ENCODE peak calls at places on chromosomes 5 and 9, in seven cellular contexts. One of them, this sample, is unnamed.

GRCh38 chr5:146962801-146963355 is 84.3 kb upstream of the PPP2R2B start:
- DNase-seq in AG10803: peak; percentile 40
- DNase-seq in epithelial cell of esophagus: peak; percentile 67
- DNase-seq in suprapubic skin: no peak
- DNase-seq in lower lobe of right lung: no peak
- DNase-seq in endothelial cell: no peak
- DNase-seq in GM13976: no peak
- DNase-seq in this sample: no peak

GRCh38 chr5:65539827-65540226 is 23.1 kb downstream of the CENPK start:
- DNase-seq in suprapubic skin: no peak
- DNase-seq in lower lobe of right lung: no peak
- DNase-seq in endothelial cell: no peak
- DNase-seq in GM13976: no peak
- DNase-seq in AG10803: no peak
- DNase-seq in epithelial cell of esophagus: peak; percentile 40
- DNase-seq in this sample: no peak

GRCh38 chr9:20319641-20320337 is 302.5 kb downstream of the MLLT3 start:
- DNase-seq in endothelial cell: no peak
- DNase-seq in GM13976: no peak
- DNase-seq in suprapubic skin: no peak
- DNase-seq in AG10803: peak; percentile 32
- DNase-seq in lower lobe of right lung: no peak
- DNase-seq in epithelial cell of esophagus: peak; percentile 91
- DNase-seq in this sample: no peak

GRCh38 chr9:108779506-108779905 is 76.3 kb downstream of the ACTL7B start:
- DNase-seq in endothelial cell: no peak
- DNase-seq in GM13976: no peak
- DNase-seq in epithelial cell of esophagus: no peak
- DNase-seq in lower lobe of right lung: no peak
- DNase-seq in AG10803: no peak
- DNase-seq in suprapubic skin: no peak
- DNase-seq in this sample: no peak

GRCh38 chr5:176144508-176144907 is 93.7 kb upstream of the SIMC1 start:
- DNase-seq in epithelial cell of esophagus: no peak
- DNase-seq in endothelial cell: no peak
- DNase-seq in AG10803: no peak
- DNase-seq in GM13976: no peak
- DNase-seq in lower lobe of right lung: no peak
- DNase-seq in suprapubic skin: no peak
- DNase-seq in this sample: no peak

GRCh38 chr9:13963005-13963653 is 350.8 kb downstream of the NFIB start:
- DNase-seq in GM13976: no peak
- DNase-seq in endothelial cell: no peak
- DNase-seq in epithelial cell of esophagus: no peak
- DNase-seq in suprapubic skin: no peak
- DNase-seq in lower lobe of right lung: no peak
- DNase-seq in AG10803: no peak
- DNase-seq in this sample: no peak

GRCh38 chr9:27210588-27210987 is 86.4 kb downstream of the EQTN start:
- DNase-seq in endothelial cell: no peak
- DNase-seq in AG10803: no peak
- DNase-seq in GM13976: no peak
- DNase-seq in suprapubic skin: no peak
- DNase-seq in epithelial cell of esophagus: no peak
- DNase-seq in lower lobe of right lung: no peak
- DNase-seq in this sample: no peak

GRCh38 chr5:154302181-154302580 is 111.6 kb downstream of the GALNT10 start:
- DNase-seq in suprapubic skin: no peak
- DNase-seq in epithelial cell of esophagus: no peak
- DNase-seq in AG10803: no peak
- DNase-seq in lower lobe of right lung: peak; percentile 51
- DNase-seq in GM13976: no peak
- DNase-seq in endothelial cell: no peak
- DNase-seq in this sample: peak; percentile 82

GRCh38 chr5:55533806-55534435 is 843 bp downstream of the PLPP1 start:
- DNase-seq in AG10803: peak; percentile 33
- DNase-seq in epithelial cell of esophagus: peak; percentile 43
- DNase-seq in lower lobe of right lung: no peak
- DNase-seq in GM13976: peak; percentile 69
- DNase-seq in endothelial cell: no peak
- DNase-seq in suprapubic skin: no peak
- DNase-seq in this sample: peak; percentile 78

GRCh38 chr9:134570151-134570621 is 71.4 kb upstream of the COL5A1 start:
- DNase-seq in epithelial cell of esophagus: no peak
- DNase-seq in lower lobe of right lung: peak; percentile 15
- DNase-seq in GM13976: no peak
- DNase-seq in AG10803: peak; percentile 73
- DNase-seq in endothelial cell: no peak
- DNase-seq in suprapubic skin: peak; percentile 61
- DNase-seq in this sample: peak; percentile 57

GRCh38 chr5:35183243-35183955 is 46.9 kb downstream of the PRLR start:
- DNase-seq in epithelial cell of esophagus: peak; percentile 3
- DNase-seq in AG10803: peak; percentile 72
- DNase-seq in endothelial cell: peak; percentile 47
- DNase-seq in suprapubic skin: no peak
- DNase-seq in lower lobe of right lung: no peak
- DNase-seq in GM13976: peak; percentile 41
- DNase-seq in this sample: no peak

GRCh38 chr9:116756995-116757394 is 69.9 kb downstream of the TRIM32 start:
- DNase-seq in epithelial cell of esophagus: peak; percentile 27
- DNase-seq in GM13976: no peak
- DNase-seq in lower lobe of right lung: no peak
- DNase-seq in suprapubic skin: no peak
- DNase-seq in endothelial cell: peak; percentile 12
- DNase-seq in AG10803: no peak
- DNase-seq in this sample: no peak

GRCh38 chr5:78268361-78268760 is 26.1 kb downstream of the AP3B1 start:
- DNase-seq in lower lobe of right lung: no peak
- DNase-seq in AG10803: no peak
- DNase-seq in GM13976: no peak
- DNase-seq in suprapubic skin: no peak
- DNase-seq in endothelial cell: no peak
- DNase-seq in epithelial cell of esophagus: no peak
- DNase-seq in this sample: no peak

GRCh38 chr5:178399723-178400115 is 167.1 kb upstream of the PHYKPL start:
- DNase-seq in lower lobe of right lung: peak; percentile 10
- DNase-seq in AG10803: no peak
- DNase-seq in epithelial cell of esophagus: no peak
- DNase-seq in GM13976: no peak
- DNase-seq in suprapubic skin: peak; percentile 65
- DNase-seq in endothelial cell: no peak
- DNase-seq in this sample: no peak

GRCh38 chr9:86662890-86663468 is 284.3 kb downstream of the GAS1 start:
- DNase-seq in epithelial cell of esophagus: no peak
- DNase-seq in AG10803: no peak
- DNase-seq in lower lobe of right lung: no peak
- DNase-seq in suprapubic skin: no peak
- DNase-seq in GM13976: no peak
- DNase-seq in endothelial cell: no peak
- DNase-seq in this sample: no peak

GRCh38 chr5:133682496-133682895 is 70.2 kb upstream of the FSTL4 start:
- DNase-seq in lower lobe of right lung: no peak
- DNase-seq in epithelial cell of esophagus: no peak
- DNase-seq in endothelial cell: no peak
- DNase-seq in GM13976: no peak
- DNase-seq in suprapubic skin: peak; percentile 48
- DNase-seq in AG10803: no peak
- DNase-seq in this sample: peak; percentile 35

GRCh38 chr9:2623046-2623865 is 1.7 kb downstream of the VLDLR start:
- DNase-seq in suprapubic skin: peak; percentile 80
- DNase-seq in GM13976: peak; percentile 40
- DNase-seq in endothelial cell: peak; percentile 48
- DNase-seq in lower lobe of right lung: peak; percentile 80
- DNase-seq in AG10803: peak; percentile 36
- DNase-seq in epithelial cell of esophagus: peak; percentile 91
- DNase-seq in this sample: peak; percentile 87

GRCh38 chr5:50699737-50700136 is 33.3 kb downstream of the PARP8 start:
- DNase-seq in AG10803: no peak
- DNase-seq in lower lobe of right lung: no peak
- DNase-seq in suprapubic skin: no peak
- DNase-seq in GM13976: no peak
- DNase-seq in endothelial cell: no peak
- DNase-seq in epithelial cell of esophagus: peak; percentile 71
- DNase-seq in this sample: no peak

GRCh38 chr5:149576021-149576420 is 5.3 kb upstream of the ARHGEF37 start:
- DNase-seq in endothelial cell: no peak
- DNase-seq in suprapubic skin: no peak
- DNase-seq in GM13976: no peak
- DNase-seq in AG10803: no peak
- DNase-seq in epithelial cell of esophagus: no peak
- DNase-seq in lower lobe of right lung: no peak
- DNase-seq in this sample: no peak

GRCh38 chr9:6433405-6433804 is 20.4 kb downstream of the UHRF2 start:
- DNase-seq in AG10803: no peak
- DNase-seq in GM13976: no peak
- DNase-seq in endothelial cell: no peak
- DNase-seq in suprapubic skin: no peak
- DNase-seq in lower lobe of right lung: no peak
- DNase-seq in epithelial cell of esophagus: peak; percentile 68
- DNase-seq in this sample: no peak

GRCh38 chr5:135271533-135272310 is 127.3 kb downstream of the MACROH2A1 start:
- DNase-seq in AG10803: peak; percentile 65
- DNase-seq in lower lobe of right lung: no peak
- DNase-seq in suprapubic skin: no peak
- DNase-seq in epithelial cell of esophagus: no peak
- DNase-seq in endothelial cell: no peak
- DNase-seq in GM13976: no peak
- DNase-seq in this sample: no peak

GRCh38 chr5:56683281-56683680 is 132.1 kb upstream of the MAP3K1 start:
- DNase-seq in AG10803: no peak
- DNase-seq in endothelial cell: no peak
- DNase-seq in GM13976: no peak
- DNase-seq in lower lobe of right lung: no peak
- DNase-seq in epithelial cell of esophagus: peak; percentile 46
- DNase-seq in suprapubic skin: no peak
- DNase-seq in this sample: no peak

GRCh38 chr5:12023614-12024241 is 119.5 kb upstream of the CTNND2 start:
- DNase-seq in endothelial cell: peak; percentile 40
- DNase-seq in GM13976: peak; percentile 13
- DNase-seq in suprapubic skin: no peak
- DNase-seq in epithelial cell of esophagus: peak; percentile 61
- DNase-seq in AG10803: peak; percentile 36
- DNase-seq in lower lobe of right lung: no peak
- DNase-seq in this sample: no peak

GRCh38 chr5:53882637-53883036 is 322.2 kb downstream of the NDUFS4 start:
- DNase-seq in lower lobe of right lung: no peak
- DNase-seq in AG10803: peak; percentile 60
- DNase-seq in epithelial cell of esophagus: no peak
- DNase-seq in suprapubic skin: no peak
- DNase-seq in endothelial cell: no peak
- DNase-seq in GM13976: no peak
- DNase-seq in this sample: no peak

GRCh38 chr5:67209141-67209771 is 12.7 kb upstream of the CD180 start:
- DNase-seq in lower lobe of right lung: no peak
- DNase-seq in GM13976: peak; percentile 73
- DNase-seq in AG10803: peak; percentile 66
- DNase-seq in suprapubic skin: no peak
- DNase-seq in endothelial cell: peak; percentile 71
- DNase-seq in epithelial cell of esophagus: peak; percentile 86
- DNase-seq in this sample: no peak

GRCh38 chr5:146620031-146620662 is 104.2 kb upstream of the GPR151 start:
- DNase-seq in suprapubic skin: no peak
- DNase-seq in GM13976: no peak
- DNase-seq in epithelial cell of esophagus: no peak
- DNase-seq in endothelial cell: no peak
- DNase-seq in lower lobe of right lung: no peak
- DNase-seq in AG10803: no peak
- DNase-seq in this sample: no peak

GRCh38 chr5:1376921-1377320 is 32.0 kb upstream of the CLPTM1L start:
- DNase-seq in epithelial cell of esophagus: no peak
- DNase-seq in AG10803: no peak
- DNase-seq in lower lobe of right lung: no peak
- DNase-seq in GM13976: no peak
- DNase-seq in endothelial cell: no peak
- DNase-seq in suprapubic skin: no peak
- DNase-seq in this sample: no peak

DNA sequence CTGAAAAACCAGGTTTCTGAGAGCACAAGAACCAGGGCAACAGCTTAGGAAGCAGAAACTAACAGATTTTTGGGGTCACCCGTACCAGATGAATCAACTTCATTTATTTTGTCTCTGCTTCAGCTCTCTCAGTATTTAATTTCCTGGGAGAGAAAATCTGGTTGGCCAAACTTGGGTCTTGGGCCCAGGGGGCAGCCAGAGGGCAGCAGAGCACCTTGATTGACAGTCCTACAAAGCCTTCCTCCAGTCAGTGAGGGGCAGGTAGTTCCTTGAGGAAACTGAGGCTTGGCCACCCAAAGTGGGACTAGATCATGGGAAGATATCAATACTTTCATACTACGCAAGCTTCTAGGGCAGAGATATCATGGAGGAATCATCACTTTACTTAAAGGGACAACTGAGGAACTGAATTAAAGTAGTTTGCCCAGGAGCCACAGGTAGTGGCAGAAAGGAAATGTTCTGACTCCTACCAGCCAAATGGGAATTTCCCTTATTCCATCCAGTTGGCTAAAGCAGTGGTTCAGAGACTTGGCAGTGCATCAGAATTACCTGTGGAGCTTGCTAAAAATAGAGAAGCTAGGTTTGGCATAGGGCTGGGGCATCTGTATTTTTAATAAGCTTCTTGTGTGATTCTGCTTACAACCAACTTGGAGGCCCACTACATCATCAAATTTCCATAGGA is 21.5 kb upstream of the ARHGAP26 start:
- DNase-seq in AG10803: no peak
- DNase-seq in epithelial cell of esophagus: peak; percentile 70
- DNase-seq in lower lobe of right lung: peak; percentile 62
- DNase-seq in suprapubic skin: no peak
- DNase-seq in GM13976: no peak
- DNase-seq in endothelial cell: no peak
- DNase-seq in this sample: no peak
- TF ChIP-seq CTCF in AG10803: peak; percentile 10
- TF ChIP-seq CTCF in epithelial cell of esophagus: peak; percentile 28
- TF ChIP-seq CTCF in lower lobe of right lung: peak; percentile 66
- TF ChIP-seq CTCF in suprapubic skin: no peak
- TF ChIP-seq CTCF in GM13976: peak; percentile 69
- TF ChIP-seq CTCF in endothelial cell: no peak
- TF ChIP-seq CTCF in this sample: no peak

GRCh38 chr5:148382961-148383360 is 797 bp upstream of the FBXO38 start:
- DNase-seq in GM13976: no peak
- DNase-seq in suprapubic skin: no peak
- DNase-seq in lower lobe of right lung: no peak
- DNase-seq in endothelial cell: no peak
- DNase-seq in AG10803: no peak
- DNase-seq in epithelial cell of esophagus: no peak
- DNase-seq in this sample: no peak
- TF ChIP-seq CTCF in GM13976: no peak
- TF ChIP-seq CTCF in suprapubic skin: no peak
- TF ChIP-seq CTCF in lower lobe of right lung: no peak
- TF ChIP-seq CTCF in endothelial cell: no peak
- TF ChIP-seq CTCF in AG10803: no peak
- TF ChIP-seq CTCF in epithelial cell of esophagus: no peak
- TF ChIP-seq CTCF in this sample: no peak

GRCh38 chr5:132293992-132294727 is at the start of gene SLC22A4:
- DNase-seq in GM13976: peak; percentile 91
- DNase-seq in suprapubic skin: peak; percentile 95
- DNase-seq in endothelial cell: peak; percentile 83
- DNase-seq in lower lobe of right lung: peak; percentile 93
- DNase-seq in epithelial cell of esophagus: peak; percentile 84
- DNase-seq in AG10803: peak; percentile 93
- DNase-seq in this sample: peak; percentile 96
- TF ChIP-seq CTCF in GM13976: no peak
- TF ChIP-seq CTCF in suprapubic skin: no peak
- TF ChIP-seq CTCF in endothelial cell: no peak
- TF ChIP-seq CTCF in lower lobe of right lung: peak; percentile 0
- TF ChIP-seq CTCF in epithelial cell of esophagus: no peak
- TF ChIP-seq CTCF in AG10803: no peak
- TF ChIP-seq CTCF in this sample: no peak

GRCh38 chr9:130426883-130427282 is 17.9 kb upstream of the ASS1 start:
- DNase-seq in suprapubic skin: no peak
- DNase-seq in GM13976: no peak
- DNase-seq in epithelial cell of esophagus: peak; percentile 96
- DNase-seq in lower lobe of right lung: no peak
- DNase-seq in endothelial cell: no peak
- DNase-seq in AG10803: peak; percentile 68
- DNase-seq in this sample: no peak
- TF ChIP-seq CTCF in suprapubic skin: no peak
- TF ChIP-seq CTCF in GM13976: no peak
- TF ChIP-seq CTCF in epithelial cell of esophagus: peak; percentile 5
- TF ChIP-seq CTCF in lower lobe of right lung: no peak
- TF ChIP-seq CTCF in endothelial cell: no peak
- TF ChIP-seq CTCF in AG10803: no peak
- TF ChIP-seq CTCF in this sample: no peak

This sample was measured in coronary artery.